ENCODE peak calls at places on chromosomes 2 and 18, in eight cellular contexts. T is NCI-H1694, I is NB4, J is HFF-Myc, S is DND-41, F is AML-193, Z is BJ, H is LoVo. U is an unnamed sample.

GRCh38 chr2:170509460-170510193 is 205.5 kb upstream of the SP5 start:
- DNase-seq in F (no peak), Z (no peak), T (peak; percentile 32), S (no peak), I (no peak), J (no peak), H (no peak), U (no peak)

GRCh38 chr18:13217466-13217961 is 1.0 kb upstream of the LDLRAD4 start:
- DNase-seq in Z (no peak), T (no peak), H (no peak), F (no peak), S (peak; percentile 69), J (no peak), I (peak; percentile 43), U (no peak)

GRCh38 chr18:49812321-49813070 is 837 bp downstream of the ACAA2 start:
- DNase-seq in H (no peak), I (no peak), F (no peak), S (no peak), T (peak; percentile 12), J (no peak), Z (no peak), U (no peak)

GRCh38 chr18:51149605-51150429 is 47.7 kb downstream of the MEX3C start:
- DNase-seq in F (no peak), J (peak; percentile 6), I (no peak), S (no peak), T (no peak), H (peak; percentile 37), Z (no peak), U (no peak)

GRCh38 chr2:31202833-31203232 is 14.5 kb downstream of the CAPN14 start:
- DNase-seq in Z (no peak), T (no peak), H (no peak), I (no peak), S (no peak), F (no peak), J (no peak), U (no peak)

GRCh38 chr2:161068670-161069069 is 91.6 kb upstream of the TANK start:
- DNase-seq in I (peak; percentile 53), Z (no peak), F (no peak), J (no peak), H (no peak), S (no peak), T (no peak), U (no peak)

GRCh38 chr18:49177812-49178211 is 227.0 kb upstream of the SMAD7 start:
- DNase-seq in I (peak; percentile 25), J (peak; percentile 9), F (no peak), H (no peak), T (no peak), Z (no peak), S (no peak), U (no peak)

GRCh38 chr2:73268831-73269685 is 15.2 kb downstream of the FBXO41 start:
- DNase-seq in H (peak; percentile 90), S (no peak), I (no peak), T (no peak), J (no peak), F (no peak), Z (no peak), U (no peak)

GRCh38 chr18:42182728-42183700 is 228.0 kb downstream of the PIK3C3 start:
- DNase-seq in J (no peak), I (no peak), Z (no peak), T (no peak), H (no peak), F (no peak), S (no peak), U (no peak)

GRCh38 chr2:203936535-203936934 is at the start of gene ICOS:
- DNase-seq in F (no peak), H (no peak), T (no peak), I (no peak), Z (no peak), J (no peak), S (peak; percentile 75), U (no peak)

GRCh38 chr18:22868831-22869230 is 64.3 kb upstream of the RBBP8 start:
- DNase-seq in J (no peak), I (no peak), F (no peak), T (no peak), H (no peak), Z (no peak), S (no peak), U (no peak)

GRCh38 chr2:131445896-131446295 is 30.0 kb upstream of the TUBA3D start:
- DNase-seq in S (no peak), H (no peak), F (no peak), T (no peak), I (no peak), J (no peak), Z (no peak), U (no peak)

GRCh38 chr2:95024306-95024880 is 1.1 kb upstream of the MAL start:
- DNase-seq in Z (no peak), F (no peak), S (no peak), I (no peak), T (no peak), H (no peak), J (no peak), U (no peak)

GRCh38 chr18:13872373-13872772 is 43.0 kb downstream of the MC2R start:
- DNase-seq in T (no peak), H (no peak), J (no peak), S (no peak), Z (no peak), F (no peak), I (no peak), U (no peak)

GRCh38 chr18:71327443-71328120 is 1038.7 kb downstream of the SOCS6 start:
- DNase-seq in F (no peak), H (no peak), I (no peak), J (no peak), T (no peak), Z (no peak), S (no peak), U (no peak)

GRCh38 chr18:22108674-22109073 is 60.7 kb upstream of the GATA6 start:
- DNase-seq in J (no peak), S (no peak), I (no peak), H (no peak), T (no peak), F (no peak), Z (no peak), U (no peak)

GRCh38 chr18:10370716-10371115 is 83.7 kb upstream of the APCDD1 start:
- DNase-seq in T (no peak), J (no peak), S (no peak), Z (no peak), H (no peak), F (no peak), I (no peak), U (no peak)

GRCh38 chr2:43426305-43427031 is 169.4 kb downstream of the THADA start:
- DNase-seq in S (peak; percentile 79), T (no peak), I (peak; percentile 96), Z (peak; percentile 98), H (peak; percentile 94), J (peak; percentile 87), F (peak; percentile 1), U (no peak)

GRCh38 chr2:204255068-204255467 is 290.2 kb upstream of the PARD3B start:
- DNase-seq in S (no peak), Z (no peak), H (no peak), J (no peak), F (no peak), I (no peak), T (no peak), U (no peak)